ENCODE peak calls at places on chromosomes 11 and 22, in seven cellular contexts. V, S, P, J, O, I and N are unnamed samples.

GRCh38 chr11:72589802-72590761 is 84.1 kb downstream of the PDE2A start:
- DNase-seq in J (peak; percentile 44), I (peak; percentile 93), O (peak; percentile 63), S (peak; percentile 10), P (peak; percentile 60), V (peak; percentile 83), N (peak; percentile 77)

GRCh38 chr11:74634537-74634936 is 42.2 kb downstream of the POLD3 start:
- DNase-seq in P (no peak), O (no peak), V (no peak), J (peak; percentile 58), I (no peak), S (peak; percentile 65), N (no peak)

GRCh38 chr11:68928108-68928429 is 24.4 kb downstream of the IGHMBP2 start:
- DNase-seq in P (no peak), V (no peak), O (no peak), J (no peak), S (no peak), I (no peak), N (no peak)

GRCh38 chr11:19788435-19788834 is 75.8 kb downstream of the NAV2 start:
- DNase-seq in O (no peak), P (no peak), V (no peak), S (no peak), J (no peak), I (peak; percentile 26), N (no peak)

GRCh38 chr11:65438257-65439151 is 15.9 kb downstream of the NEAT1 start:
- DNase-seq in J (peak; percentile 47), O (no peak), V (no peak), I (no peak), P (no peak), S (peak; percentile 20), N (no peak)

GRCh38 chr22:35258144-35258988 is 1.1 kb downstream of the HMGXB4 start:
- DNase-seq in O (peak; percentile 49), V (peak; percentile 85), J (peak; percentile 48), P (peak; percentile 48), S (peak; percentile 65), I (peak; percentile 74), N (no peak)

GRCh38 chr11:3796796-3797328 is 492 bp downstream of the NUP98 start:
- DNase-seq in J (peak; percentile 73), P (no peak), S (no peak), I (no peak), O (no peak), V (no peak), N (no peak)

GRCh38 chr22:28074526-28074925 is 155.5 kb upstream of the PITPNB start:
- DNase-seq in J (no peak), S (no peak), O (no peak), P (no peak), V (no peak), I (no peak), N (no peak)

GRCh38 chr11:109729761-109730160 is 307.8 kb downstream of the C11orf87 start:
- DNase-seq in O (no peak), P (no peak), S (no peak), I (peak; percentile 62), J (no peak), V (no peak), N (no peak)

GRCh38 chr11:118791961-118792578 is 1.1 kb upstream of the DDX6 start:
- DNase-seq in I (peak; percentile 77), O (peak; percentile 20), S (no peak), V (peak; percentile 47), J (peak; percentile 48), P (peak; percentile 57), N (peak; percentile 87)

GRCh38 chr11:118010738-118011461 is 24.7 kb downstream of the IL10RA start:
- DNase-seq in J (no peak), V (no peak), O (no peak), I (no peak), S (no peak), P (no peak), N (no peak)

GRCh38 chr11:14218728-14219127 is 140.3 kb downstream of the RRAS2 start:
- DNase-seq in S (no peak), I (no peak), J (no peak), P (no peak), V (no peak), O (no peak), N (no peak)

GRCh38 chr22:41262250-41262765 is 21.6 kb upstream of the CHADL start:
- DNase-seq in I (no peak), S (no peak), O (no peak), V (no peak), P (no peak), J (no peak), N (no peak)

GRCh38 chr11:11022126-11022730 is 164.4 kb upstream of the ZBED5 start:
- DNase-seq in S (no peak), P (peak; percentile 32), V (no peak), I (no peak), O (no peak), J (peak; percentile 48), N (no peak)

GRCh38 chr22:40237241-40237640 is 59.5 kb downstream of the TNRC6B start:
- DNase-seq in O (no peak), I (no peak), S (no peak), V (no peak), P (no peak), J (no peak), N (no peak)

GRCh38 chr22:50529416-50530279 is at the start of gene TYMP:
- DNase-seq in P (no peak), V (peak; percentile 44), S (peak; percentile 52), J (peak; percentile 82), O (no peak), I (peak; percentile 66), N (peak; percentile 97)

GRCh38 chr11:36818410-36818809 is 220.4 kb upstream of the RAG2 start:
- DNase-seq in V (peak; percentile 23), S (no peak), I (peak; percentile 78), O (no peak), J (peak; percentile 34), P (peak; percentile 19), N (no peak)

GRCh38 chr11:45889966-45890365 is 4.5 kb downstream of the MAPK8IP1 start:
- DNase-seq in O (no peak), I (no peak), S (no peak), J (no peak), V (no peak), P (no peak), N (peak; percentile 53)

GRCh38 chr22:17205432-17205831 is 13.8 kb downstream of the ADA2 start:
- DNase-seq in V (no peak), P (no peak), O (no peak), I (no peak), S (no peak), J (no peak), N (peak; percentile 2)

GRCh38 chr11:71101606-71102005 is 150.8 kb downstream of the SHANK2 start:
- DNase-seq in I (no peak), J (no peak), S (no peak), V (no peak), O (no peak), P (no peak), N (peak; percentile 41)

GRCh38 chr11:120210651-120211521 is at the start of gene OAF:
- DNase-seq in S (peak; percentile 87), J (peak; percentile 90), V (peak; percentile 94), I (peak; percentile 93), P (peak; percentile 90), O (peak; percentile 81), N (peak; percentile 93)

DNA sequence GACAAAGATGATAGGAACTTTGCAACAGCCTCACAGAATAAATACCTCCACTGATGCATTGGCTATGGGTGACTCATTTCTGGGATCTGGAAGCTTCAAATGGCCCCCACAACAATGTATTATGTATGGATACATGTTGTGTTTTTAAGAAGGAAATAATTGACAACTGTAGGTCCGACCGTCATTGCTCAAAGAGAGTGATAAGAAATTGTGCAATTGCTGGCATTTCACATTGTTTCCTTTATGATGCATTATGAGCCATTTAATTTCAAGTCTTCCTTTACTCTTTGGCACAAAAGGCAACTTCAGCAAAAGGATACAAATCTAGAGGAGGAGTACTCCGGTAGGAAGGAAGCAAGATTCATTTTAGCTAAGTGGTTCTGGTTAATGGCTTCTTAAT is 2.0 kb downstream of the ANO3 start:
- DNase-seq in J (peak; percentile 34), V (no peak), P (no peak), O (no peak), I (no peak), S (no peak), N (no peak)
- H3K9ac ChIP-seq in J (no peak overlapping the region), V (no peak overlapping the region), P (no peak overlapping the region), O (no peak overlapping the region), I (no peak overlapping the region), S (no peak overlapping the region), N (no peak overlapping the region)

GRCh38 chr11:35553021-35553420 is 27.6 kb upstream of the PAMR1 start:
- DNase-seq in S (no peak), P (no peak), J (no peak), O (no peak), I (no peak), V (no peak), N (no peak)

GRCh38 chr11:35550374-35551036 is 25.1 kb upstream of the PAMR1 start:
- DNase-seq in P (no peak), O (no peak), I (no peak), V (no peak), S (peak; percentile 68), J (peak; percentile 52), N (no peak)

GRCh38 chr11:35555238-35555887 is 29.9 kb upstream of the PAMR1 start:
- DNase-seq in V (no peak), I (no peak), S (peak; percentile 35), P (no peak), O (no peak), J (peak; percentile 82), N (no peak)

GRCh38 chr11:35554491-35555237 is 29.2 kb upstream of the PAMR1 start:
- DNase-seq in J (peak; percentile 64), S (peak; percentile 23), P (no peak), I (no peak), O (no peak), V (no peak), N (no peak)

GRCh38 chr11:35553831-35554230 is 28.4 kb upstream of the PAMR1 start:
- DNase-seq in J (peak; percentile 84), P (no peak), I (no peak), S (peak; percentile 96), O (no peak), V (no peak), N (no peak)
- H3K27ac ChIP-seq in J (peak overlapping the region; percentile 83), P (no peak overlapping the region), I (no peak overlapping the region), S (peak overlapping the region; percentile 64), O (no peak overlapping the region), V (no peak overlapping the region), N (no peak overlapping the region)

GRCh38 chr11:106242723-106243405 is 165.4 kb downstream of the AASDHPPT start:
- DNase-seq in I (no peak), V (no peak), O (no peak), S (peak; percentile 65), J (peak; percentile 3), P (no peak), N (no peak)
- H3K9me3 ChIP-seq in I (peaks cover 25% of the 10 kb centered on the region), V (no peaks in the 10 kb centered on the region), O (peaks cover 9% of the 10 kb centered on the region), S (no peaks in the 10 kb centered on the region), J (no peaks in the 10 kb centered on the region), P (no peaks in the 10 kb centered on the region), N (no peaks in the 10 kb centered on the region)

DNA sequence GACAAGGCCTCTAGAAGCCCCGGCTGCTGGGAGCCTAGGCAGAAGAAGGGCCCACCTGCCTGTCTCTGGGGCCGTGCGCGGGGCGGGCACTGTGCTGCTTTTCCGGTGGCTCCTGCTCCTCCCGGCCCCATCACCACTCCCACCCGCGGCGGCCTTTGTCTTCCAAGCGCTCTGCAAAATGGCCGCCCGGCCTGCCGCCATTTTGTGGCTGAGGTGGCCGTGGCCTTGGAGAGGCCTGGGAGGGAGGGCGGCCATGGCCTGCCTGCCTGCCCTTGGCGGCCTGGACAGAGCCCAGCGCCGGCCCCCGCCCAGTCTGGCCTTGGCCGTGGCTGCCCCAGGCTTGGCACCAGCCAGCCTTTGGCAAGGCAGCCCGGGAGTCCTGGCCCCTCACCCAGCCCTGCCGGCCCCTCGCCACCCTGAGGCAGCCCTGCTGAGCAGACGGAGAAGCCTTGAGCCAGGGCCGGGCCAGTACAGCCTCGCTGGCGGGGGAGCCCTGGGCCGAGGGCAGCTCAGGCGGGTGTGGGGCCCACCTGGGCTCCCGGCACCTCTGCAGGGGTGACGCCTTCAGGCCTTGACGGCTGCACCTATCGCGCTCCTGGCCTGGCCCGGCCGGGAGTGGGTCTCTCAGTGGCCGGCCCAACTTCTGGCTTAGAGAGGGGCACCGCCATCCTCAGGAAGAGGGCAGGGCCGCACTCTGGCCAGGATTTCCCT is 46.0 kb upstream of the PPARA start:
- DNase-seq in V (no peak), P (no peak), O (no peak), J (peak; percentile 50), S (peak; percentile 61), I (no peak), N (no peak)
- H3K9ac ChIP-seq in V (no peak overlapping the region), P (no peak overlapping the region), O (no peak overlapping the region), J (peak overlapping the region; percentile 64), S (no peak overlapping the region), I (no peak overlapping the region), N (no peak overlapping the region)